ENCODE peak calls at places on chromosomes 11 and 22, in nine cellular contexts. One of them, this sample, is unnamed. For H3K36me3, the result is how much of the 10 kb centered on the place peaks cover.

GRCh38 chr22:30301995-30302809 is 12.9 kb upstream of the CASTOR1 start:
- DNase-seq in left ventricle myocardium inferior: peak
- DNase-seq in GM23248: peak
- DNase-seq in endodermal cell: no peak
- DNase-seq in GM23338: no peak
- DNase-seq in CD4-positive, CD25-positive, alpha-beta regulatory T cell: peak
- DNase-seq in thoracic aorta: no peak
- DNase-seq in prostate gland: no peak
- DNase-seq in mucosa of descending colon: peak
- DNase-seq in this sample: no peak

GRCh38 chr22:21589415-21589814 is 21.9 kb downstream of the UBE2L3 start:
- DNase-seq in CD4-positive, CD25-positive, alpha-beta regulatory T cell: no peak
- DNase-seq in mucosa of descending colon: no peak
- DNase-seq in GM23338: no peak
- DNase-seq in thoracic aorta: no peak
- DNase-seq in prostate gland: no peak
- DNase-seq in left ventricle myocardium inferior: no peak
- DNase-seq in GM23248: no peak
- DNase-seq in endodermal cell: no peak
- DNase-seq in this sample: no peak

GRCh38 chr22:44683237-44683636 is 18.8 kb upstream of the PRR5 start:
- DNase-seq in prostate gland: no peak
- DNase-seq in CD4-positive, CD25-positive, alpha-beta regulatory T cell: peak
- DNase-seq in endodermal cell: no peak
- DNase-seq in left ventricle myocardium inferior: no peak
- DNase-seq in thoracic aorta: no peak
- DNase-seq in GM23248: no peak
- DNase-seq in GM23338: no peak
- DNase-seq in mucosa of descending colon: no peak
- DNase-seq in this sample: no peak

GRCh38 chr11:60303661-60304060 is 23.2 kb downstream of the MS4A4A start:
- DNase-seq in left ventricle myocardium inferior: no peak
- DNase-seq in prostate gland: no peak
- DNase-seq in GM23338: no peak
- DNase-seq in CD4-positive, CD25-positive, alpha-beta regulatory T cell: no peak
- DNase-seq in mucosa of descending colon: no peak
- DNase-seq in GM23248: no peak
- DNase-seq in endodermal cell: no peak
- DNase-seq in thoracic aorta: no peak
- DNase-seq in this sample: no peak

GRCh38 chr22:11627436-11627797 is 3900.6 kb upstream of the OR11H1 start:
- DNase-seq in endodermal cell: no peak
- DNase-seq in thoracic aorta: no peak
- DNase-seq in GM23248: no peak
- DNase-seq in GM23338: no peak
- DNase-seq in mucosa of descending colon: peak
- DNase-seq in CD4-positive, CD25-positive, alpha-beta regulatory T cell: no peak
- DNase-seq in left ventricle myocardium inferior: no peak
- DNase-seq in prostate gland: no peak
- DNase-seq in this sample: no peak

GRCh38 chr11:16170448-16170847 is 185.9 kb downstream of the SOX6 start:
- DNase-seq in thoracic aorta: no peak
- DNase-seq in left ventricle myocardium inferior: no peak
- DNase-seq in endodermal cell: no peak
- DNase-seq in CD4-positive, CD25-positive, alpha-beta regulatory T cell: no peak
- DNase-seq in prostate gland: no peak
- DNase-seq in mucosa of descending colon: no peak
- DNase-seq in GM23338: no peak
- DNase-seq in GM23248: no peak
- DNase-seq in this sample: no peak

GRCh38 chr11:92804388-92804787 is 165.1 kb upstream of the MTNR1B start:
- DNase-seq in left ventricle myocardium inferior: no peak
- DNase-seq in GM23338: no peak
- DNase-seq in mucosa of descending colon: no peak
- DNase-seq in GM23248: no peak
- DNase-seq in CD4-positive, CD25-positive, alpha-beta regulatory T cell: no peak
- DNase-seq in endodermal cell: no peak
- DNase-seq in prostate gland: no peak
- DNase-seq in thoracic aorta: no peak
- DNase-seq in this sample: no peak

GRCh38 chr22:25109878-25110595 is 89.6 kb upstream of the CRYBB3 start:
- DNase-seq in prostate gland: peak
- DNase-seq in mucosa of descending colon: no peak
- DNase-seq in thoracic aorta: no peak
- DNase-seq in endodermal cell: no peak
- DNase-seq in GM23248: no peak
- DNase-seq in GM23338: no peak
- DNase-seq in left ventricle myocardium inferior: no peak
- DNase-seq in CD4-positive, CD25-positive, alpha-beta regulatory T cell: no peak
- DNase-seq in this sample: no peak

GRCh38 chr22:21688706-21689381 is 23.0 kb downstream of the PPIL2 start:
- DNase-seq in CD4-positive, CD25-positive, alpha-beta regulatory T cell: no peak
- DNase-seq in endodermal cell: peak
- DNase-seq in mucosa of descending colon: peak
- DNase-seq in GM23248: no peak
- DNase-seq in prostate gland: no peak
- DNase-seq in GM23338: no peak
- DNase-seq in left ventricle myocardium inferior: no peak
- DNase-seq in thoracic aorta: no peak
- DNase-seq in this sample: peak

GRCh38 chr11:122180435-122180834 is 64.4 kb upstream of the BLID start:
- DNase-seq in GM23248: peak
- DNase-seq in thoracic aorta: peak
- DNase-seq in endodermal cell: no peak
- DNase-seq in left ventricle myocardium inferior: no peak
- DNase-seq in mucosa of descending colon: no peak
- DNase-seq in CD4-positive, CD25-positive, alpha-beta regulatory T cell: no peak
- DNase-seq in GM23338: no peak
- DNase-seq in prostate gland: no peak
- DNase-seq in this sample: no peak

GRCh38 chr11:47325271-47326041 is 27.0 kb downstream of the MYBPC3 start:
- DNase-seq in GM23338: no peak
- DNase-seq in endodermal cell: no peak
- DNase-seq in CD4-positive, CD25-positive, alpha-beta regulatory T cell: no peak
- DNase-seq in thoracic aorta: no peak
- DNase-seq in mucosa of descending colon: no peak
- DNase-seq in left ventricle myocardium inferior: no peak
- DNase-seq in prostate gland: no peak
- DNase-seq in GM23248: no peak
- DNase-seq in this sample: no peak

GRCh38 chr11:47327025-47327424 is 25.5 kb downstream of the MYBPC3 start:
- DNase-seq in CD4-positive, CD25-positive, alpha-beta regulatory T cell: no peak
- DNase-seq in thoracic aorta: no peak
- DNase-seq in GM23338: no peak
- DNase-seq in left ventricle myocardium inferior: no peak
- DNase-seq in endodermal cell: no peak
- DNase-seq in mucosa of descending colon: no peak
- DNase-seq in GM23248: no peak
- DNase-seq in prostate gland: no peak
- DNase-seq in this sample: peak

GRCh38 chr11:47327949-47328348 is 24.6 kb downstream of the MYBPC3 start:
- DNase-seq in prostate gland: no peak
- DNase-seq in GM23248: no peak
- DNase-seq in thoracic aorta: no peak
- DNase-seq in left ventricle myocardium inferior: no peak
- DNase-seq in CD4-positive, CD25-positive, alpha-beta regulatory T cell: no peak
- DNase-seq in mucosa of descending colon: no peak
- DNase-seq in GM23338: no peak
- DNase-seq in endodermal cell: no peak
- DNase-seq in this sample: no peak

GRCh38 chr11:47324520-47324919 is 28.0 kb downstream of the MYBPC3 start:
- DNase-seq in GM23338: no peak
- DNase-seq in CD4-positive, CD25-positive, alpha-beta regulatory T cell: no peak
- DNase-seq in thoracic aorta: no peak
- DNase-seq in mucosa of descending colon: no peak
- DNase-seq in prostate gland: no peak
- DNase-seq in left ventricle myocardium inferior: no peak
- DNase-seq in endodermal cell: no peak
- DNase-seq in GM23248: no peak
- DNase-seq in this sample: peak

DNA sequence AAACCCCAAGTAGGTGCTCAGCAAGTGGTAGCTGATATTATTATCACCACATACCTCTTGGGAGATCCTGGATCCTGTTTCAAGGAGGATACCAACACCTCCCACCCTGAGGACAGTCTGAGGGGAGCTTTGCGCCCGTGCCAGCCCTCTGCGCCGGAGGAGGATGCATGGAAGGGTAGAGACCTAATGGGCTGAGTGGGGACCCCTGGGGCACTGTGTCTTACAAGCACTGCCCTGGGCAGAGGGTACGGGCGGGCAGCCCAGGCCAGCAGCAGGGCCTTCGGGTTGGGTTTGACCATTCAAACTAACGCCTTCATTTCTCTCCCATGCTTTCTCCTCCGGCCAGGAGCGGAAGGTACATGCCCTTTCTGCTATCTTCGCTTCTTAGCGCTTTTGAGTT is 26.3 kb downstream of the MYBPC3 start:
- DNase-seq in left ventricle myocardium inferior: no peak
- DNase-seq in endodermal cell: no peak
- DNase-seq in mucosa of descending colon: no peak
- DNase-seq in prostate gland: no peak
- DNase-seq in GM23338: no peak
- DNase-seq in thoracic aorta: no peak
- DNase-seq in GM23248: no peak
- DNase-seq in CD4-positive, CD25-positive, alpha-beta regulatory T cell: no peak
- DNase-seq in this sample: peak
- H3K36me3 ChIP-seq in left ventricle myocardium inferior: half or more
- H3K36me3 ChIP-seq in endodermal cell: under half
- H3K36me3 ChIP-seq in mucosa of descending colon: under half
- H3K36me3 ChIP-seq in prostate gland: under half
- H3K36me3 ChIP-seq in GM23338: under half
- H3K36me3 ChIP-seq in thoracic aorta: under half
- H3K36me3 ChIP-seq in GM23248: under half
- H3K36me3 ChIP-seq in CD4-positive, CD25-positive, alpha-beta regulatory T cell: half or more
- H3K36me3 ChIP-seq in this sample: under half

GRCh38 chr11:128695539-128696221 is 1.8 kb downstream of the FLI1 start:
- DNase-seq in left ventricle myocardium inferior: no peak
- DNase-seq in prostate gland: no peak
- DNase-seq in mucosa of descending colon: no peak
- DNase-seq in thoracic aorta: no peak
- DNase-seq in GM23248: peak
- DNase-seq in CD4-positive, CD25-positive, alpha-beta regulatory T cell: peak
- DNase-seq in GM23338: no peak
- DNase-seq in endodermal cell: peak
- DNase-seq in this sample: no peak
- H3K4me3 ChIP-seq in left ventricle myocardium inferior: peak
- H3K4me3 ChIP-seq in prostate gland: peak
- H3K4me3 ChIP-seq in mucosa of descending colon: no peak
- H3K4me3 ChIP-seq in thoracic aorta: peak
- H3K4me3 ChIP-seq in GM23248: peak
- H3K4me3 ChIP-seq in CD4-positive, CD25-positive, alpha-beta regulatory T cell: peak
- H3K4me3 ChIP-seq in GM23338: peak
- H3K4me3 ChIP-seq in endodermal cell: peak
- H3K4me3 ChIP-seq in this sample: peak

GRCh38 chr22:24077416-24077815 is 66.3 kb downstream of the CABIN1 start:
- DNase-seq in mucosa of descending colon: no peak
- DNase-seq in left ventricle myocardium inferior: no peak
- DNase-seq in prostate gland: no peak
- DNase-seq in GM23338: no peak
- DNase-seq in thoracic aorta: no peak
- DNase-seq in GM23248: no peak
- DNase-seq in endodermal cell: no peak
- DNase-seq in CD4-positive, CD25-positive, alpha-beta regulatory T cell: no peak
- DNase-seq in this sample: no peak

GRCh38 chr22:24087071-24087795 is 76.1 kb downstream of the CABIN1 start:
- DNase-seq in prostate gland: no peak
- DNase-seq in GM23248: peak
- DNase-seq in mucosa of descending colon: no peak
- DNase-seq in thoracic aorta: no peak
- DNase-seq in CD4-positive, CD25-positive, alpha-beta regulatory T cell: no peak
- DNase-seq in GM23338: no peak
- DNase-seq in endodermal cell: no peak
- DNase-seq in left ventricle myocardium inferior: no peak
- DNase-seq in this sample: no peak

GRCh38 chr22:24086310-24086709 is 75.2 kb downstream of the CABIN1 start:
- DNase-seq in prostate gland: no peak
- DNase-seq in GM23338: no peak
- DNase-seq in mucosa of descending colon: no peak
- DNase-seq in left ventricle myocardium inferior: no peak
- DNase-seq in CD4-positive, CD25-positive, alpha-beta regulatory T cell: no peak
- DNase-seq in GM23248: no peak
- DNase-seq in thoracic aorta: no peak
- DNase-seq in endodermal cell: no peak
- DNase-seq in this sample: no peak

GRCh38 chr22:24088796-24089195 is 77.7 kb downstream of the CABIN1 start:
- DNase-seq in left ventricle myocardium inferior: no peak
- DNase-seq in GM23248: peak
- DNase-seq in mucosa of descending colon: no peak
- DNase-seq in thoracic aorta: no peak
- DNase-seq in GM23338: peak
- DNase-seq in CD4-positive, CD25-positive, alpha-beta regulatory T cell: no peak
- DNase-seq in prostate gland: no peak
- DNase-seq in endodermal cell: peak
- DNase-seq in this sample: peak

GRCh38 chr22:24083361-24083760 is 72.3 kb downstream of the CABIN1 start:
- DNase-seq in thoracic aorta: no peak
- DNase-seq in endodermal cell: no peak
- DNase-seq in prostate gland: no peak
- DNase-seq in mucosa of descending colon: no peak
- DNase-seq in GM23338: no peak
- DNase-seq in GM23248: no peak
- DNase-seq in left ventricle myocardium inferior: no peak
- DNase-seq in CD4-positive, CD25-positive, alpha-beta regulatory T cell: no peak
- DNase-seq in this sample: no peak
- H3K36me3 ChIP-seq in thoracic aorta: under half
- H3K36me3 ChIP-seq in endodermal cell: half or more
- H3K36me3 ChIP-seq in prostate gland: under half
- H3K36me3 ChIP-seq in mucosa of descending colon: under half
- H3K36me3 ChIP-seq in GM23338: under half
- H3K36me3 ChIP-seq in GM23248: under half
- H3K36me3 ChIP-seq in left ventricle myocardium inferior: half or more
- H3K36me3 ChIP-seq in CD4-positive, CD25-positive, alpha-beta regulatory T cell: half or more
- H3K36me3 ChIP-seq in this sample: under half

DNA sequence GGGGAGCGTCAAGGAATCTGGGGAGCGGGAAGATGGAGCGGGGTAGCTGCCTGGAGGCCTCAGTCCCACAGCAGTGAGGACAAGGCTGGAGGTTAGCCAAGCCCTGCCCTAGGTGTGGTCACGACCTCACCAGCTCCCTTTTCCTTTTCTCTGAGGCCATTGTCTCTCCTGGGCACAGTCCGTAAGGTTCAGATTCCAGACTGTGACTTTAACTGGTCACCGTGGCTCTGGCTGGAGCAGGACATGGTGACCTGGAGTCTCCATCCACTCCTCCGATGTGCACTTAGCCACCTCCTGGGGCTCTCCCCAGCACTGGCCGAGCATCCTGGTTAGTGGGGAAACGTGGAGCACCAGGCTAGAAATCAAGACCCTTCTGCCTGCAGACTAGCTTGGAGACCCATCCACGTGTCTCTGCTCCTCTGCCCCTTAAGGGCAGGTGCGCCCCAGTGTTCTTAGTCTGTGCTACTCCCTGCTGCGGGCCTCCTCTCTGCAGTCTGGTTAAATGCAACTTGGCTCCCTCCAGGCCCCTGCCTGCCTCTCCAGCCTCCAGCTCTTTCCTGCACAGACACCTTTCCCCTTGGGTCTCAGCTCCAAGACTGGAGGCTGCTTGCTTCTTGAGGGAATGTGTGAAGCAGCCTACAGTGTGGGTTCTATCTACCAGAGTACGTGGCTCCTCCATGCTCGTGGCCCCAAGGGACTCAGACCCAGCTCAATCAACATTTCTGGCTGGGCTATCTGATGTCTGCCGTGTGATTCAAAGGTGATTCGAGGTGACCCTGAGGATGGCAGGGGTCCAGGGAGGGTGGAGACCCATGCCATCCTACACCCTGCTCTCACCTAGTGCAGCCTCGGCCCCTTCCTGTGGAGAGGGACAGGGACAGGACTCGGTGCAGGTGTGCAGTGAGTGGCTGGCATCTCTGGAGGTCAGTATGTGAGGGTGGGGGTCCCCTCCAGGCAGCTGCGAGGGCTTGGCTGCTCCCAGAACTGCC is 5.2 kb downstream of the SLC25A1 start:
- DNase-seq in prostate gland: no peak
- DNase-seq in GM23338: no peak
- DNase-seq in left ventricle myocardium inferior: no peak
- DNase-seq in mucosa of descending colon: peak
- DNase-seq in GM23248: no peak
- DNase-seq in thoracic aorta: no peak
- DNase-seq in endodermal cell: no peak
- DNase-seq in CD4-positive, CD25-positive, alpha-beta regulatory T cell: no peak
- DNase-seq in this sample: no peak
- H3K4me3 ChIP-seq in prostate gland: no peak
- H3K4me3 ChIP-seq in GM23338: peak
- H3K4me3 ChIP-seq in left ventricle myocardium inferior: no peak
- H3K4me3 ChIP-seq in mucosa of descending colon: no peak
- H3K4me3 ChIP-seq in GM23248: peak
- H3K4me3 ChIP-seq in thoracic aorta: no peak
- H3K4me3 ChIP-seq in endodermal cell: peak
- H3K4me3 ChIP-seq in CD4-positive, CD25-positive, alpha-beta regulatory T cell: no peak
- H3K4me3 ChIP-seq in this sample: peak

This sample was measured in H7.